ENCODE peak calls at places on chromosomes 3 and 15, in four cellular contexts. X is heart left ventricle, N is HCT116, J is breast epithelium. K is an unnamed sample. For H3K36me3, the result is how much of the 10 kb centered on the place peaks cover.

GRCh38 chr15:51776952-51777574 is 25.7 kb downstream of the TMOD2 start:
- DNase-seq in X (peak), N (peak), J (peak), K (peak)

GRCh38 chr15:83207622-83208356 is at the start of gene HDGFL3:
- DNase-seq in X (peak), N (no peak), J (peak), K (peak)

GRCh38 chr3:17518189-17519059 is 224.0 kb downstream of the TBC1D5 start:
- DNase-seq in X (no peak), N (no peak), J (no peak), K (no peak)

GRCh38 chr3:6216135-6216792 is 644.7 kb upstream of the GRM7 start:
- DNase-seq in X (no peak), N (no peak), J (no peak), K (peak)

GRCh38 chr15:94844533-94845390 is 613.4 kb downstream of the MCTP2 start:
- DNase-seq in X (peak), N (no peak), J (no peak), K (peak)

GRCh38 chr15:39539466-39539865 is 41.4 kb upstream of the THBS1 start:
- DNase-seq in X (no peak), N (no peak), J (peak), K (no peak)

GRCh38 chr3:132231633-132232032 is 85.6 kb upstream of the ACP3 start:
- DNase-seq in X (no peak), N (peak), J (no peak), K (no peak)

GRCh38 chr3:147361671-147362420 is 44.5 kb downstream of the ZIC4 start:
- DNase-seq in X (no peak), N (peak), J (no peak), K (peak)

GRCh38 chr15:71344316-71344715 is 229.0 kb downstream of the THSD4 start:
- DNase-seq in X (no peak), N (no peak), J (no peak), K (no peak)

GRCh38 chr15:63059573-63060216 is 17.1 kb downstream of the TPM1 start:
- DNase-seq in X (no peak), N (no peak), J (no peak), K (no peak)
- H3K36me3 ChIP-seq in X (half or more), N (under half), J (under half), K (half or more)

GRCh38 chr3:62051506-62051905 is 321.8 kb downstream of the FEZF2 start:
- DNase-seq in X (no peak), N (peak), J (no peak), K (peak)
- TF ChIP-seq CTCF in X (peak), N (peak), J (no peak), K (no peak)

GRCh38 chr3:31622636-31623288 is 90.0 kb downstream of the STT3B start:
- DNase-seq in X (no peak), N (no peak), J (no peak), K (no peak)
- H3K36me3 ChIP-seq in X (half or more), N (under half), J (under half), K (under half)

GRCh38 chr3:127177226-127177625 is 15.7 kb upstream of the PRR23E start:
- DNase-seq in X (no peak), N (no peak), J (peak), K (peak)
- TF ChIP-seq CTCF in X (peak), N (peak), J (no peak), K (peak)